ENCODE peak calls at places on chromosomes 1 and 21, in ten cellular contexts. L, I, G, H, X, K, M, V, C and E are unnamed samples.

GRCh38 chr1:77889671-77890070 is 1.2 kb downstream of the NEXN start:
- DNase-seq in V (peak), G (no peak), X (no peak), H (no peak), M (no peak), K (peak), C (no peak), I (no peak), L (no peak), E (no peak)

GRCh38 chr1:21672478-21673276 is 3.5 kb upstream of the RAP1GAP start:
- DNase-seq in M (no peak), I (no peak), K (no peak), X (no peak), V (no peak), C (no peak), G (no peak), L (no peak), H (no peak), E (no peak)

GRCh38 chr21:38179504-38179900 is 77.3 kb upstream of the KCNJ15 start:
- DNase-seq in I (no peak), M (no peak), V (peak), C (no peak), X (no peak), L (no peak), K (no peak), H (no peak), G (no peak), E (no peak)

GRCh38 chr21:30436986-30437385 is 3.1 kb upstream of the KRTAP15-1 start:
- DNase-seq in H (no peak), G (no peak), K (no peak), M (no peak), X (no peak), I (no peak), L (peak), V (no peak), C (no peak), E (peak)

GRCh38 chr1:55318111-55318817 is 103.1 kb upstream of the USP24 start:
- DNase-seq in H (no peak), L (no peak), G (no peak), K (no peak), C (no peak), V (no peak), M (no peak), X (no peak), I (no peak), E (no peak)

GRCh38 chr1:239755513-239755912 is 336.2 kb upstream of the FMN2 start:
- DNase-seq in C (no peak), X (no peak), K (no peak), I (no peak), G (no peak), M (no peak), H (no peak), L (no peak), V (no peak), E (no peak)

GRCh38 chr1:178337091-178337726 is 159.6 kb downstream of the CLEC20A start:
- DNase-seq in X (no peak), V (no peak), C (no peak), G (no peak), I (no peak), L (no peak), M (no peak), K (no peak), H (no peak), E (peak)

GRCh38 chr1:42040159-42040558 is 113.1 kb upstream of the GUCA2B start:
- DNase-seq in C (no peak), X (no peak), L (no peak), V (no peak), M (no peak), K (no peak), H (no peak), I (no peak), G (no peak), E (no peak)

GRCh38 chr1:208149213-208149612 is 95.0 kb downstream of the PLXNA2 start:
- DNase-seq in C (no peak), L (no peak), I (no peak), M (no peak), V (no peak), G (no peak), X (no peak), H (no peak), K (no peak), E (no peak)

GRCh38 chr1:3219005-3219724 is 150.2 kb downstream of the PRDM16 start:
- DNase-seq in M (no peak), L (no peak), I (no peak), C (no peak), G (no peak), V (peak), X (no peak), K (peak), H (no peak), E (peak)

GRCh38 chr1:153532769-153533599 is 2.8 kb downstream of the S100A6 start:
- DNase-seq in X (peak), V (peak), C (peak), H (peak), K (no peak), L (peak), M (peak), I (peak), G (peak), E (no peak)